ENCODE peak calls at places on chromosomes 5 and 9, in ten cellular contexts. O is AG09309, R is psoas muscle, P is foreskin fibroblast, V is BJ, N is astrocyte of the spinal cord, I is suprapubic skin, K is neural progenitor cell, A is cardiac muscle cell, Z is AG04449. G is an unnamed sample.

GRCh38 chr5:159097461-159098284 is 2.0 kb downstream of the EBF1 start:
- DNase-seq in O (peak; percentile 23), R (peak; percentile 51), P (peak; percentile 44), V (no peak), N (peak; percentile 49), I (no peak), K (peak; percentile 68), A (no peak), Z (no peak), G (peak; percentile 89)

GRCh38 chr9:88983865-88984542 is 7.3 kb upstream of the S1PR3 start:
- DNase-seq in O (no peak), R (no peak), P (no peak), V (no peak), N (no peak), I (no peak), K (no peak), A (no peak), Z (no peak), G (no peak)

GRCh38 chr9:113563856-113564514 is 100.5 kb downstream of the RGS3 start:
- DNase-seq in O (no peak), R (no peak), P (no peak), V (no peak), N (no peak), I (peak; percentile 58), K (no peak), A (no peak), Z (no peak), G (no peak)

GRCh38 chr5:148957591-148958202 is 105.2 kb downstream of the SH3TC2 start:
- DNase-seq in O (no peak), R (no peak), P (no peak), V (no peak), N (peak; percentile 46), I (no peak), K (peak; percentile 85), A (peak; percentile 79), Z (no peak), G (peak; percentile 88)

GRCh38 chr5:14006823-14007510 is 62.5 kb upstream of the DNAH5 start:
- DNase-seq in O (no peak), R (peak; percentile 25), P (no peak), V (no peak), N (no peak), I (no peak), K (no peak), A (no peak), Z (no peak), G (no peak)

GRCh38 chr9:33852216-33852826 is 35.4 kb downstream of the UBE2R2 start:
- DNase-seq in O (no peak), R (peak; percentile 56), P (peak; percentile 20), V (no peak), N (peak; percentile 32), I (no peak), K (peak; percentile 59), A (peak; percentile 73), Z (no peak), G (peak; percentile 71)

GRCh38 chr5:153818626-153819025 is 220.1 kb downstream of the FAM114A2 start:
- DNase-seq in O (no peak), R (no peak), P (peak; percentile 41), V (no peak), N (no peak), I (no peak), K (no peak), A (no peak), Z (no peak), G (no peak)

GRCh38 chr5:126455728-126456127 is 32.5 kb downstream of the GRAMD2B start:
- DNase-seq in O (no peak), R (no peak), P (no peak), V (no peak), N (no peak), I (no peak), K (no peak), A (no peak), Z (no peak), G (no peak)

GRCh38 chr9:34982352-34982751 is 7.2 kb upstream of the DNAJB5 start:
- DNase-seq in O (no peak), R (no peak), P (no peak), V (no peak), N (no peak), I (no peak), K (no peak), A (no peak), Z (no peak), G (no peak)

GRCh38 chr9:92636627-92637026 is 33.3 kb downstream of the IPPK start:
- DNase-seq in O (no peak), R (no peak), P (no peak), V (no peak), N (no peak), I (no peak), K (no peak), A (no peak), Z (no peak), G (no peak)

GRCh38 chr9:114316605-114317230 is 6.2 kb upstream of the ORM1 start:
- DNase-seq in O (no peak), R (no peak), P (no peak), V (no peak), N (peak; percentile 8), I (peak; percentile 49), K (peak; percentile 68), A (no peak), Z (no peak), G (no peak)

GRCh38 chr9:124454296-124454695 is 4.0 kb downstream of the ADGRD2 start:
- DNase-seq in O (no peak), R (no peak), P (no peak), V (no peak), N (no peak), I (no peak), K (no peak), A (no peak), Z (no peak), G (no peak)

GRCh38 chr5:37869221-37869620 is 29.4 kb upstream of the GDNF start:
- DNase-seq in O (no peak), R (no peak), P (peak; percentile 60), V (no peak), N (no peak), I (no peak), K (no peak), A (no peak), Z (no peak), G (no peak)

GRCh38 chr5:163190762-163191161 is 246.6 kb upstream of the CCNG1 start:
- DNase-seq in O (no peak), R (no peak), P (no peak), V (no peak), N (no peak), I (no peak), K (no peak), A (peak; percentile 1), Z (no peak), G (no peak)

GRCh38 chr9:135774794-135775525 is 73.0 kb downstream of the KCNT1 start:
- DNase-seq in O (no peak), R (no peak), P (no peak), V (no peak), N (no peak), I (no peak), K (no peak), A (no peak), Z (no peak), G (no peak)

GRCh38 chr9:135772056-135773042 is 70.4 kb downstream of the KCNT1 start:
- DNase-seq in O (no peak), R (no peak), P (no peak), V (no peak), N (no peak), I (no peak), K (peak; percentile 33), A (no peak), Z (no peak), G (peak; percentile 64)

GRCh38 chr9:135774239-135774747 is 72.3 kb downstream of the KCNT1 start:
- DNase-seq in O (no peak), R (no peak), P (no peak), V (no peak), N (no peak), I (no peak), K (no peak), A (no peak), Z (no peak), G (no peak)

GRCh38 chr9:135773094-135773493 is 71.1 kb downstream of the KCNT1 start:
- DNase-seq in O (no peak), R (no peak), P (no peak), V (no peak), N (no peak), I (no peak), K (no peak), A (no peak), Z (no peak), G (no peak)

GRCh38 chr9:135773677-135774238 is 71.8 kb downstream of the KCNT1 start:
- DNase-seq in O (no peak), R (no peak), P (no peak), V (no peak), N (no peak), I (no peak), K (no peak), A (no peak), Z (no peak), G (no peak)
- H3K4me3 ChIP-seq in O (no peak overlapping the region), R (no peak overlapping the region), P (no peak overlapping the region), V (no peak overlapping the region), N (no peak overlapping the region), I (no peak overlapping the region), K (no peak overlapping the region), A (no peak overlapping the region), Z (no peak overlapping the region), G (no peak overlapping the region)

GRCh38 chr9:21836437-21837161 is 34.2 kb downstream of the MTAP start:
- DNase-seq in O (peak; percentile 98), R (no peak), P (peak; percentile 96), V (peak; percentile 98), N (peak; percentile 100), I (no peak), K (no peak), A (no peak), Z (peak; percentile 97), G (no peak)
- H3K4me3 ChIP-seq in O (no peak overlapping the region), R (no peak overlapping the region), P (no peak overlapping the region), V (no peak overlapping the region), N (no peak overlapping the region), I (no peak overlapping the region), K (no peak overlapping the region), A (no peak overlapping the region), Z (no peak overlapping the region), G (no peak overlapping the region)

DNA sequence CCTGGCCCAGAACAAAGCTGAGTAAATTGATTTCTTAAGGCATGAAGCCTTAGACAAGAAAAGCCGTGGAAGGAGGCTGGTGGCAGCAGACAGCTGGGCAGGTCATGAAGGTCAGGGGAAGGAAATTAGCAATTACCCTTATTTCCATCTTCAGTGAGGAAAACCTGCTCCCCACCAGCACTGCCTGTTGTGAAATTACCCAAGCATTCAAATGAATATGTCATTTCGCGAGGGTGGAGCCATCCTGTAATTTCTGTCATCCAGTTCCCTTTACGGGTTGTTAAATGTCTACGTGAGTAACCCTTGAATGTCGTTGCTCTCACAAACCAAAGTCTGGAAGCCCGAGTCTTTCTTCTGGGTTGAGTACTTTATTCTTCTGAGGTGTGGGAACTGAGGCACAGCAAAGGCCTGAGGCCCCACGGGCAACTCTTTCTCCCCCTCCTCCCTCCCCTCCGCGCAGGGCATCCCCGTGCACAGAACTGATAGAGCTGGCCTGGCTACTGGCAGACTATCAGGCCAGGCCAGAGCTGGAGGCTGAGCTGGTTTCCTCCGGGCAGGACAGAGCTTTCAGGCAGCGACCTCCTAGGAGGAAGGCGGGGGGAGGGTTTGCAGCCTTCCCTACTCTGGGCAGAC is 22.0 kb upstream of the AK3 start:
- DNase-seq in O (no peak), R (no peak), P (no peak), V (no peak), N (peak; percentile 25), I (no peak), K (peak; percentile 82), A (peak; percentile 13), Z (no peak), G (no peak)
- H3K4me3 ChIP-seq in O (no peak overlapping the region), R (peak overlapping the region; percentile 37), P (no peak overlapping the region), V (no peak overlapping the region), N (no peak overlapping the region), I (peak overlapping the region; percentile 20), K (no peak overlapping the region), A (no peak overlapping the region), Z (no peak overlapping the region), G (peak overlapping the region; percentile 68)

GRCh38 chr9:95061916-95062600 is 255.5 kb downstream of the FANCC start:
- DNase-seq in O (no peak), R (no peak), P (no peak), V (no peak), N (no peak), I (no peak), K (no peak), A (no peak), Z (no peak), G (no peak)
- H3K4me3 ChIP-seq in O (no peak overlapping the region), R (no peak overlapping the region), P (no peak overlapping the region), V (no peak overlapping the region), N (no peak overlapping the region), I (no peak overlapping the region), K (no peak overlapping the region), A (no peak overlapping the region), Z (no peak overlapping the region), G (no peak overlapping the region)